ENCODE peak calls at places on chromosomes 7 and 10, in seven cellular contexts. J, Q, P, M, D, E and A are unnamed samples. For H3K27me3 and H3K36me3, the result is how much of the 10 kb centered on the place peaks cover.

GRCh38 chr10:112435013-112435619 is 11.6 kb downstream of the ZDHHC6 start:
- DNase-seq in Q (no peak), P (no peak), E (peak), D (peak), M (no peak), J (no peak), A (peak)

GRCh38 chr10:123249894-123250293 is 95.7 kb downstream of the BUB3 start:
- DNase-seq in E (no peak), D (no peak), P (no peak), Q (no peak), J (no peak), M (no peak), A (no peak)

GRCh38 chr7:117858731-117859130 is 14.5 kb downstream of the CTTNBP2 start:
- DNase-seq in J (no peak), Q (no peak), D (peak), M (no peak), E (no peak), P (no peak), A (peak)

GRCh38 chr10:77493851-77494788 is 143.5 kb downstream of the KCNMA1 start:
- DNase-seq in E (peak), M (no peak), J (no peak), D (peak), P (peak), Q (no peak), A (peak)

GRCh38 chr7:155750255-155751125 is 61.8 kb downstream of the SHH start:
- DNase-seq in Q (no peak), E (no peak), D (no peak), M (no peak), J (no peak), P (no peak), A (peak)

GRCh38 chr7:17123020-17123419 is 175.4 kb upstream of the AHR start:
- DNase-seq in J (no peak), P (no peak), D (no peak), E (no peak), Q (no peak), M (no peak), A (peak)

GRCh38 chr10:48667960-48668541 is 16.6 kb upstream of the WDFY4 start:
- DNase-seq in Q (no peak), P (no peak), J (no peak), E (no peak), D (no peak), M (no peak), A (no peak)

GRCh38 chr10:89471110-89471814 is 56.9 kb downstream of the IFIT5 start:
- DNase-seq in M (no peak), E (no peak), D (peak), J (no peak), P (no peak), Q (no peak), A (peak)

GRCh38 chr7:25069900-25070443 is 55.1 kb downstream of the CYCS start:
- DNase-seq in D (peak), J (peak), P (peak), Q (peak), E (peak), M (peak), A (peak)

GRCh38 chr10:17450024-17450423 is 4.4 kb downstream of the ST8SIA6 start:
- DNase-seq in E (no peak), J (no peak), M (no peak), Q (no peak), D (no peak), P (no peak), A (no peak)

GRCh38 chr7:90828601-90829000 is 232.5 kb downstream of the CDK14 start:
- DNase-seq in E (no peak), D (peak), Q (no peak), J (no peak), M (no peak), P (no peak), A (peak)

GRCh38 chr7:140435252-140435895 is 31.5 kb downstream of the RAB19 start:
- DNase-seq in J (peak), Q (no peak), M (no peak), P (peak), E (no peak), D (no peak), A (no peak)

GRCh38 chr7:76358053-76358477 is 726 bp downstream of the YWHAG start:
- DNase-seq in Q (peak), J (peak), E (peak), M (peak), D (peak), P (no peak), A (no peak)

GRCh38 chr10:71911296-71911954 is 52.8 kb upstream of the CHST3 start:
- DNase-seq in D (no peak), M (no peak), P (no peak), J (no peak), E (no peak), Q (no peak), A (peak)

GRCh38 chr7:36794689-36795088 is 70.4 kb upstream of the AOAH start:
- DNase-seq in P (no peak), D (peak), J (no peak), M (no peak), E (no peak), Q (no peak), A (peak)
- H3K27me3 ChIP-seq in P (under half), D (under half), J (under half), M (under half), E (under half), Q (under half), A (under half)

DNA sequence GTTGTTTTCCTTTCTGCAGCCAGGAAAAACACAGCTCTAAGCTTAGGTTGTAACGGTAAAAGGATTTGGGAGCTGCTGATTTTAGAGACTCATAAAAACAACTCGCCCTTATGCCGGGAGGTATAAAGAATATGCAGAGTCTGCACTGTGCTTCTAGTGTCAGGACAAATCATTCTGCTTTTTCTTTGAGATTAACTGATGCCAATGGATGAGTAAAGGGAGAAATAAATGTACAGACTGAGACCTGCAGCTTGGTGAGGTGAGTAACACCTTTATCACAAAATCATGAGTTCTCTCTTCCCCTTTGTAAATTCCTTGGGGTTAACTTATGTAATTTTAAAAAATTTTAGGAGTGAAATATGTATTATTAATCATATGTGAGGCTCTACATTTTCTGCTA is 1.9 kb upstream of the SFR1 start:
- DNase-seq in J (no peak), Q (no peak), D (peak), P (no peak), E (peak), M (no peak), A (peak)
- H3K4me3 ChIP-seq in J (no peak), Q (no peak), D (no peak), P (no peak), E (no peak), M (no peak), A (no peak)

DNA sequence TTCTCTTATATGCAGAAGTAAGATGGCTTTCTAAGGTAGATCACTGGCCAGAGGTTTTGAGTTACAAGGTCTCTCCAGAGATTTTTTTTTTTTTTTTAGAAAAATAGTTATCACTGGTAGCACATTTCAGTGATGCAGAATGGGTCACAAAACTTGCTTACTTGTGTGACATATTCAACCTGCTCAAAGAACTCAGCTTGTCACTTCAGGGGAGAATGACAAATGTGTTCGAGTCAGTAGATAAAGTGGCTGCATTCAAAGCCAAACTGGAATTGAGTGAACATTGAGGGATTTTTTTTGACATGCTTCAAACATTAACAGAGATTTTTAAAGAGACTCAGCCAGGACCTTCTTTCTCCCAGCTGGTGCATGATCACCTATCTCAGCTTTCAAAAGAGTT is 33.4 kb downstream of the PHTF2 start:
- DNase-seq in M (no peak), J (no peak), P (no peak), D (no peak), Q (no peak), E (no peak), A (no peak)
- H3K36me3 ChIP-seq in M (under half), J (under half), P (under half), D (under half), Q (under half), E (under half), A (under half)

DNA sequence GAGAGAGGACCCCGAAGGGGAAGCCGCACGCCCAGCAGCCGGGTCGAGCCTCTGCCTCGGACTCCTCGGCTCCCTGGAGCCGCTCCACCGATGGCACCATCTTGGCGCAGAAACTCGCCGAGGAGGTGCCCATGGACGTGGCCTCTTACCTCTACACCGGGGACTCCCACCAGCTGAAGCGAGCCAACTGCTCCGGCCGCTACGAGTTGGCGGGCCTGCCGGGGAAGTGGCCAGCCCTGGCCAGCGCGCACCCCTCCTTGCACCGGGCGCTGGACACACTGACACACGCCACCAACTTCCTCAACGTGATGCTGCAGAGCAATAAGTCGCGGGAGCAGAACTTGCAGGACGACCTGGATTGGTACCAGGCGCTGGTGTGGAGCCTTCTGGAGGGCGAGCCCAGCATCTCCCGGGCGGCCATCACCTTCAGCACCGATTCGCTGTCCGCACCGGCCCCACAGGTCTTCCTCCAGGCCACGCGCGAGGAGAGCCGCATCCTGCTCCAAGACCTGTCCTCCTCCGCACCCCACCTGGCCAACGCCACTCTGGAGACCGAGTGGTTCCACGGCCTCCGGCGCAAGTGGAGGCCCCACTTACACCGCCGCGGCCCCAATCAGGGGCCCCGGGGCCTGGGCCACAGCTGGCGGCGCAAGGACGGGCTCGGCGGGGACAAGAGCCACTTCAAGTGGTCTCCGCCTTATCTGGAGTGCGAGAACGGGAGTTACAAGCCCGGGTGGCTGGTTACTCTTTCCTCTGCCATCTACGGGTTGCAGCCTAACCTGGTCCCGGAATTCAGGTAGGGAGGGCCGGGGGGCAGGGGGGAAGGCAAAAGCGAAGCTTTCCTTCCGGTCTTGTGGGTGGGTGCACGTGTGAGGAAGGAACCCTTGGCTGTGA is 973 bp downstream of the GPR158 start:
- DNase-seq in J (no peak), E (peak), M (no peak), P (peak), Q (no peak), D (no peak), A (no peak)
- H3K27me3 ChIP-seq in J (under half), E (half or more), M (under half), P (under half), Q (under half), D (under half), A (under half)